ENCODE peak calls at places on chromosome 3, in ten cellular contexts. S is esophagus squamous epithelium, U is heart right ventricle, F is gastrocnemius medialis, Q is mesenchymal stem cell, Y is iPS DF 6.9, H is lung, M is Karpas-422, E is pancreas, W is right cardiac atrium. N is an unnamed sample. For H3K4me1 and H3K9me3, the result is how much of the 10 kb centered on the place peaks cover.

GRCh38 chr3:170680593-170680992 is 94.7 kb upstream of the SLC7A14 start:
- DNase-seq in M (peak), Q (no peak), S (no peak), W (no peak), F (no peak), Y (no peak), U (no peak), E (no peak), H (no peak), N (no peak)

GRCh38 chr3:151579571-151580270 is 118.9 kb upstream of the IGSF10 start:
- DNase-seq in M (no peak), F (no peak), W (peak), H (no peak), U (no peak), Q (peak), E (no peak), S (no peak), Y (no peak), N (peak)

GRCh38 chr3:146679995-146680394 is 74.8 kb upstream of the PLSCR5 start:
- DNase-seq in S (no peak), E (no peak), Q (no peak), M (no peak), U (no peak), H (no peak), W (no peak), Y (no peak), F (no peak), N (no peak)

GRCh38 chr3:41041457-41041856 is 157.8 kb upstream of the CTNNB1 start:
- DNase-seq in U (no peak), S (no peak), H (no peak), F (no peak), Q (no peak), Y (no peak), M (no peak), E (no peak), W (no peak), N (no peak)

GRCh38 chr3:5205165-5205941 is 17.8 kb downstream of the EDEM1 start:
- DNase-seq in U (no peak), E (no peak), H (no peak), M (no peak), Q (no peak), Y (no peak), F (no peak), S (no peak), W (no peak), N (no peak)

GRCh38 chr3:52124126-52124525 is 30.1 kb downstream of the POC1A start:
- DNase-seq in W (no peak), Y (no peak), M (no peak), S (no peak), E (no peak), U (no peak), F (no peak), Q (no peak), H (no peak), N (no peak)

GRCh38 chr3:183328164-183328563 is 75.1 kb downstream of the B3GNT5 start:
- DNase-seq in Q (peak), U (no peak), S (no peak), Y (no peak), W (no peak), E (no peak), M (no peak), H (no peak), F (no peak), N (no peak)

GRCh38 chr3:66404246-66404645 is 96.6 kb downstream of the LRIG1 start:
- DNase-seq in F (no peak), E (no peak), Q (no peak), S (no peak), U (no peak), H (no peak), M (no peak), W (no peak), Y (no peak), N (no peak)

GRCh38 chr3:142077859-142078500 is 71.4 kb downstream of the TFDP2 start:
- DNase-seq in E (no peak), F (no peak), W (no peak), U (no peak), H (peak), S (no peak), Y (no peak), M (no peak), Q (no peak), N (no peak)

GRCh38 chr3:100893590-100893989 is 99.6 kb downstream of the ABI3BP start:
- DNase-seq in Q (peak), W (no peak), M (peak), Y (peak), H (no peak), E (no peak), S (no peak), U (peak), F (no peak), N (no peak)

GRCh38 chr3:114860526-114860925 is 286.6 kb downstream of the ZBTB20 start:
- DNase-seq in Y (no peak), U (no peak), F (no peak), M (no peak), Q (no peak), S (no peak), H (no peak), E (no peak), W (no peak), N (no peak)
- H3K4me1 ChIP-seq in Y (under half), U (under half), F (under half), M (under half), Q (under half), S (under half), H (under half), E (under half), W (under half), N (under half)

GRCh38 chr3:26087751-26088150 is 297.9 kb downstream of the OXSM start:
- DNase-seq in H (no peak), M (no peak), U (no peak), F (no peak), W (no peak), S (no peak), Y (no peak), E (no peak), Q (no peak), N (no peak)
- H3K9me3 ChIP-seq in H (under half), M (under half), U (under half), F (under half), W (under half), S (under half), Y (under half), E (under half), Q (half or more), N (under half)

GRCh38 chr3:39181408-39182335 is 10.7 kb downstream of the XIRP1 start:
- DNase-seq in S (no peak), U (no peak), E (no peak), M (peak), Y (no peak), Q (no peak), F (no peak), W (no peak), H (no peak), N (no peak)
- H3K4me3 ChIP-seq in S (no peak), U (no peak), E (no peak), M (peak), Y (no peak), Q (no peak), F (peak), W (no peak), H (no peak), N (no peak)

DNA sequence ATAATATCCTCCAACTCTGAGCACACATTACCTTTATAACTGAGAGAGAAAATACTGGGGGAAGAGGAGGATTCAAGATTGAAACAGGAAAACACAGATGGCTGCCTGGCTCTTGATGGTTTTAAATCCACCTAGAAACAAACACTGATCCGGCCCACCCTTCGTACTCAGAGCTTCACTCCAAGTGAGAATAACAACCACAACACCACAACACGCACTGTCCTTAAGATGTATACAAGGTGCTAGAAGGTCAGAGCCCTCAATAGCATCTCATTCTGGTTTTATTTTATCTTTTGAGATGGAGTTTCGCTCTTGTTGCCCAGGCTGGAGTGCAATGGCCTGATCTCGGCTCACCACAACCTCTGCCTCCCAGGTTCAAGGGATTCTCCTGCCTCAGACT is 9.9 kb downstream of the IP6K2 start:
- DNase-seq in W (no peak), U (no peak), F (no peak), E (no peak), Y (no peak), M (no peak), S (no peak), Q (no peak), H (no peak), N (no peak)
- H3K4me1 ChIP-seq in W (under half), U (under half), F (under half), E (under half), Y (under half), M (under half), S (under half), Q (under half), H (under half), N (under half)

DNA sequence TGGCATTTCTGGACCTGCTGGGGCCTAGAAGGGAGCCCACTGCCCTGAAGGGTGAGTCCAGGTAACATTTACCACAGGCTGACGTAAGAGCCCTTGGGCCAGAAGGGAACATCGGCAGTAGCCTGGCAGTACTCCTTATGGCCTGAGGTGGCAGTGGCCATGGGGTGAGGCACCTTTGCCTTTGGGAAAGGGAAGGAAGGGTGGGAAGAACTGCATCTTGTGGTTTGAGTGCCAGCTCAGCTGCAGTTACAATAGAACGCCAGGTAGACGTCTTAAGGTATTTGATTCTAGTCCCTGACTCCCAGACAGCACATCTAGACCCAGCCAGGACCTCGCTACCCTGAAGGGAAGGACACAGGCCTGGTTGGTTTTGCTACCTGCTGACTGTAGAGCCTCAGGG is 104.9 kb downstream of the SOX14 start:
- DNase-seq in M (no peak), Q (no peak), W (no peak), Y (no peak), E (no peak), H (no peak), U (no peak), S (no peak), F (no peak), N (no peak)
- H3K9me3 ChIP-seq in M (under half), Q (under half), W (under half), Y (under half), E (under half), H (under half), U (under half), S (under half), F (under half), N (under half)

GRCh38 chr3:156551261-156551660 is 3.7 kb downstream of the SSR3 start:
- DNase-seq in Q (peak), E (no peak), S (no peak), M (no peak), H (no peak), Y (no peak), F (no peak), U (no peak), W (no peak), N (no peak)

GRCh38 chr3:156554515-156554841 is 439 bp downstream of the SSR3 start:
- DNase-seq in Q (no peak), U (no peak), H (no peak), W (no peak), M (peak), E (no peak), F (no peak), S (no peak), Y (no peak), N (no peak)

GRCh38 chr3:156552973-156553372 is 1.9 kb downstream of the SSR3 start:
- DNase-seq in W (no peak), U (no peak), F (no peak), M (no peak), H (no peak), Y (no peak), Q (no peak), S (no peak), E (no peak), N (no peak)

GRCh38 chr3:156553705-156554356 is 1.1 kb downstream of the SSR3 start:
- DNase-seq in Y (no peak), H (no peak), M (peak), Q (peak), E (peak), F (no peak), W (no peak), S (no peak), U (no peak), N (no peak)

DNA sequence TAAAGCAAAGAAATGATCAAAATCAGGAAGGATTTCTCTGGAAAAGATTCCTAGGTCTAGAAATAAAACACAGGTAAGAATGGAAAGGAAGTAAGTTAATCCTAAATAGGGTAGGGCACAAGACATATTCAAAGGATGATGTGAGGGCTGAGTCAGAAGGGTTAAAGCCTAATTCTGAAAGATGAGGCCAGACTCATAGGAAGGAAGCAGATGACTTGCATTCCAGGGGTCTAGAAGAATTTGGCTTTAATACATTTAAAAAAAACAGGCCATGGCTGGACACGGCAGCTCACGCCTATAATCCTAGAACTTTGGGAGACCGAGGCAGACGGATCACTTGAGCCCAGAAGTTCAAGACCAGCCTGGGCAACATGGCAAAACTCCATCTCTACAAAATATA is 3.2 kb downstream of the SSR3 start:
- DNase-seq in E (no peak), H (no peak), Y (no peak), S (no peak), U (no peak), F (no peak), Q (peak), W (no peak), M (no peak), N (no peak)
- H3K4me3 ChIP-seq in E (no peak), H (no peak), Y (no peak), S (no peak), U (no peak), F (no peak), Q (peak), W (no peak), M (no peak), N (no peak)

N was measured in right atrium auricular region.